ENCODE peak calls at places on chromosomes 1 and 21, in six cellular contexts. V, S, R, P, K and Z are unnamed samples.

GRCh38 chr1:27365372-27366112 is 1.2 kb downstream of the MAP3K6 start:
- DNase-seq in V (peak; percentile 74), S (no peak), R (peak; percentile 93), P (peak; percentile 91), K (peak; percentile 68), Z (peak; percentile 89)

GRCh38 chr1:229452956-229453801 is 19.3 kb upstream of the ACTA1 start:
- DNase-seq in V (no peak), S (no peak), R (no peak), P (no peak), K (peak; percentile 13), Z (peak; percentile 47)

GRCh38 chr1:118990513-118991131 is 2.5 kb upstream of the TBX15 start:
- DNase-seq in V (no peak), S (no peak), R (no peak), P (no peak), K (no peak), Z (no peak)

GRCh38 chr1:235045921-235046601 is 82.6 kb downstream of the TOMM20 start:
- DNase-seq in V (no peak), S (no peak), R (no peak), P (no peak), K (no peak), Z (no peak)

GRCh38 chr1:29679828-29680558 is 443.7 kb downstream of the PTPRU start:
- DNase-seq in V (no peak), S (no peak), R (no peak), P (no peak), K (no peak), Z (no peak)

GRCh38 chr1:72435025-72435424 is 152.7 kb upstream of the NEGR1 start:
- DNase-seq in V (no peak), S (no peak), R (no peak), P (no peak), K (no peak), Z (no peak)

GRCh38 chr1:87902830-87903614 is 574.3 kb downstream of the LMO4 start:
- DNase-seq in V (no peak), S (no peak), R (no peak), P (peak; percentile 2), K (no peak), Z (peak; percentile 13)

GRCh38 chr1:227732586-227733308 is 2.4 kb downstream of the JMJD4 start:
- DNase-seq in V (no peak), S (no peak), R (no peak), P (no peak), K (no peak), Z (no peak)

GRCh38 chr1:202158810-202159533 is 1.4 kb downstream of the PTPN7 start:
- DNase-seq in V (no peak), S (no peak), R (peak; percentile 80), P (no peak), K (no peak), Z (peak; percentile 78)

GRCh38 chr1:47232187-47232874 is at the start of gene TAL1:
- DNase-seq in V (no peak), S (no peak), R (peak; percentile 93), P (peak; percentile 83), K (no peak), Z (peak; percentile 53)

GRCh38 chr1:207389728-207390464 is 64.2 kb upstream of the CR2 start:
- DNase-seq in V (peak; percentile 36), S (no peak), R (no peak), P (peak; percentile 63), K (no peak), Z (no peak)

GRCh38 chr1:166974647-166975345 is 544 bp downstream of the ILDR2 start:
- DNase-seq in V (no peak), S (no peak), R (no peak), P (no peak), K (no peak), Z (peak; percentile 8)

GRCh38 chr1:157193219-157193618 is 55.0 kb upstream of the ETV3 start:
- DNase-seq in V (no peak), S (no peak), R (no peak), P (no peak), K (no peak), Z (no peak)

GRCh38 chr1:48644190-48644930 is 132.3 kb downstream of the BEND5 start:
- DNase-seq in V (no peak), S (no peak), R (no peak), P (no peak), K (no peak), Z (no peak)

GRCh38 chr1:26281091-26281958 is 1.4 kb downstream of the SH3BGRL3 start:
- DNase-seq in V (no peak), S (no peak), R (no peak), P (no peak), K (no peak), Z (no peak)

GRCh38 chr1:8381618-8382017 is 63.7 kb downstream of the SLC45A1 start:
- DNase-seq in V (no peak), S (no peak), R (no peak), P (no peak), K (no peak), Z (no peak)

GRCh38 chr21:32590130-32590529 is 4.8 kb upstream of the TCP10L start:
- DNase-seq in V (no peak), S (no peak), R (no peak), P (no peak), K (no peak), Z (no peak)

GRCh38 chr1:80988896-80989295 is 811.8 kb upstream of the ADGRL2 start:
- DNase-seq in V (no peak), S (no peak), R (no peak), P (no peak), K (no peak), Z (no peak)

GRCh38 chr1:177858222-177858894 is 111.5 kb downstream of the SEC16B start:
- DNase-seq in V (no peak), S (no peak), R (no peak), P (peak; percentile 40), K (no peak), Z (no peak)

GRCh38 chr1:235939488-235939775 is 72.7 kb upstream of the LYST start:
- DNase-seq in V (no peak), S (no peak), R (no peak), P (no peak), K (no peak), Z (no peak)

GRCh38 chr1:171296897-171297296 is 17.1 kb upstream of the FMO4 start:
- DNase-seq in V (no peak), S (no peak), R (no peak), P (no peak), K (no peak), Z (no peak)
- TF ChIP-seq MAX in V (no peak), S (no peak), R (no peak), P (no peak), K (no peak), Z (no peak)

DNA sequence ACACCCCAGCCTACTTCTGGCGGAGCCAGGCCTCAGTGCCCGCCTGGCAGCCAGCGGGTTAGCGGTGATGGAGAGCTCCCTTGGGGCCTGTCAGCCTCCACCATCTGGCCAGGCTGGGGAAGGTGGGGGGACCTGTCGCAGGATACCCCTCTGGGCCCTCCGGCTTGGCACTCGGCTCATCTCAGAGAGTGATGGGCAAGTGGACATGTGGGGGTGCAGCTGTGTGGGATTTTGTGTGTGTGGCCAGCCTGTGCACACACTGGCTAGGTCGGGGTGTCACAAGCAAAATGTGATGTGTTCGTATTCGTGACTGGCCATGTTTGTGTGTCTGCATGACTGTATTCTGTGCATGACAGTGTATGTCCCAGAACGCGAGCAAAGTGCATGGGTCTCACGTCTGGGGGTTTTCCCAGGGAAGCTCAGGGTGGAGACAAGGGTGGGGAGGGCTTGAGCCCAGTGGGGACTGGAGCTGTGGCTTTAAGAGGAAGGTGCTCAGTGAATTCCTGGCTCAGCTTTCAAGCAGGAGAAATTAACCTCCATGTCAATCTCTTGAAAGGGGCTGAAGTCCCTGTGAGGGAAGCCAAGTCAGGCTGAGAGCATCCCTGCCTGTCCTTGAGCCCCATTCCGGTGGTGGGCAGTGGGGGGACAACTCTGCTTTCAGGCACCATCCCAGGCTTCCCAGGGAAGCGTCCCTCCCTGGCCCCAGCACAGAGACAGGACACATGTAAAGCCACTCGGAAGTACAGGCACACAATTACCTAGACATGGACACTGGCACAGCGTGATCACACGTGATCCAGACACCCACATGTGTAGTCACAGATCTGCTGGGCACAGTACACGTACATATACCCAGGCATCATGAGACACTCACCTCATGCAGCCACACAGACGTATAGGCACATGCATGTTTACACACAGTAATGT is 21.1 kb upstream of the ADGRB2 start:
- DNase-seq in V (no peak), S (no peak), R (no peak), P (no peak), K (no peak), Z (peak; percentile 42)
- TF ChIP-seq MYC in V (no peak), S (no peak), R (no peak), P (no peak), K (no peak), Z (no peak)

GRCh38 chr1:63547621-63548294 is 24.4 kb downstream of the EFCAB7 start:
- DNase-seq in V (no peak), S (no peak), R (no peak), P (no peak), K (no peak), Z (no peak)
- TF ChIP-seq MAX in V (no peak), S (no peak), R (no peak), P (no peak), K (no peak), Z (no peak)

GRCh38 chr1:97898948-97899347 is 21.9 kb downstream of the DPYD start:
- DNase-seq in V (no peak), S (no peak), R (no peak), P (no peak), K (no peak), Z (no peak)
- TF ChIP-seq MYC in V (no peak), S (no peak), R (no peak), P (no peak), K (no peak), Z (no peak)